ENCODE peak calls at places on chromosomes 1 and 21, in ten cellular contexts. O is body of pancreas; G is AG09309; E is breast epithelium; L is BJ; Z is heart right ventricle; J is CD8-positive, alpha-beta T cell; K is fibroblast of lung; W is choroid plexus epithelial cell; D is dorsolateral prefrontal cortex. S is an unnamed sample.

GRCh38 chr1:56966698-56966999 is 834 bp upstream of the C8B start:
- DNase-seq in G (no peak), Z (no peak), L (no peak), O (no peak), E (no peak), J (no peak), K (no peak), D (no peak), W (no peak), S (no peak)

GRCh38 chr1:67682659-67683197 is 2.3 kb upstream of the GADD45A start:
- DNase-seq in D (no peak), Z (no peak), J (no peak), L (peak; percentile 85), G (peak; percentile 71), K (peak; percentile 96), E (no peak), W (peak; percentile 91), O (no peak), S (peak; percentile 73)

GRCh38 chr1:43135857-43136781 is 36.0 kb downstream of the EBNA1BP2 start:
- DNase-seq in K (no peak), Z (no peak), O (no peak), W (no peak), E (no peak), G (no peak), D (no peak), J (no peak), L (no peak), S (no peak)

GRCh38 chr1:23657659-23658275 is 33.8 kb upstream of the RPL11 start:
- DNase-seq in E (no peak), J (peak; percentile 41), L (no peak), O (peak; percentile 68), W (peak; percentile 63), K (peak; percentile 23), G (no peak), Z (peak; percentile 34), D (no peak), S (no peak)

GRCh38 chr1:34761776-34762307 is 2.3 kb downstream of the GJB4 start:
- DNase-seq in D (no peak), L (no peak), O (no peak), E (no peak), G (no peak), J (no peak), K (no peak), W (no peak), Z (no peak), S (no peak)

GRCh38 chr1:163315773-163316374 is 5.9 kb upstream of the NUF2 start:
- DNase-seq in Z (peak; percentile 25), J (peak; percentile 47), E (no peak), W (peak; percentile 73), L (no peak), K (peak; percentile 42), D (no peak), O (peak; percentile 20), G (peak; percentile 11), S (no peak)

GRCh38 chr1:67791686-67792475 is 41.4 kb downstream of the GNG12 start:
- DNase-seq in O (no peak), K (peak; percentile 98), E (no peak), Z (no peak), G (peak; percentile 88), D (no peak), J (no peak), L (peak; percentile 83), W (peak; percentile 93), S (peak; percentile 91)

GRCh38 chr1:27872802-27873665 is 690 bp downstream of the THEMIS2 start:
- DNase-seq in Z (no peak), W (peak; percentile 27), J (peak; percentile 38), D (no peak), O (no peak), L (no peak), G (no peak), E (no peak), K (peak; percentile 39), S (no peak)

GRCh38 chr1:21325231-21325718 is 35.0 kb upstream of the ECE1 start:
- DNase-seq in G (no peak), L (no peak), Z (no peak), D (no peak), E (no peak), W (no peak), K (no peak), O (no peak), J (peak; percentile 23), S (no peak)

DNA sequence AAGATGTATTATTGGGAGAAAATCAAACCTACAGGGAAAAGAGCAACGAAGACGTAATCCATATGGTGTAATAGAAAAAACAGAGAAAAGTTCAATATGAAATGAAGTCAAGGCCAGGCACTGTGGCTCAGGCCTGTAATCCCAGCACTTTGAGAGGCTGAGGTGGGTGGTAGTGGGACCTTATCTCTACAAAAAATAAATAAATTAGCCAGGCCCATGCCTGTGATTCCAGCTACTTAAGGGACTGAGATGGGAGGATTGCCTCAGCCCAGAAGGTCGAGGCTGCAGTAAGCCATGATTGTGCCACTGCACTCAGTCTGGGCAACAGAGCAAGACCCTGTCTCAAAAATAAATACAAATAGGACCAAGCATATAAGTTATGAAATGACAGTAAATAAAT is 11.4 kb downstream of the DESI2 start:
- DNase-seq in E (no peak), O (no peak), Z (no peak), D (no peak), W (no peak), J (no peak), K (no peak), G (no peak), L (no peak), S (no peak)
- TF ChIP-seq CTCF in E (no peak), O (no peak), Z (no peak), D (no peak), W (no peak), J (no peak), K (no peak), G (no peak), L (no peak), S (no peak)

DNA sequence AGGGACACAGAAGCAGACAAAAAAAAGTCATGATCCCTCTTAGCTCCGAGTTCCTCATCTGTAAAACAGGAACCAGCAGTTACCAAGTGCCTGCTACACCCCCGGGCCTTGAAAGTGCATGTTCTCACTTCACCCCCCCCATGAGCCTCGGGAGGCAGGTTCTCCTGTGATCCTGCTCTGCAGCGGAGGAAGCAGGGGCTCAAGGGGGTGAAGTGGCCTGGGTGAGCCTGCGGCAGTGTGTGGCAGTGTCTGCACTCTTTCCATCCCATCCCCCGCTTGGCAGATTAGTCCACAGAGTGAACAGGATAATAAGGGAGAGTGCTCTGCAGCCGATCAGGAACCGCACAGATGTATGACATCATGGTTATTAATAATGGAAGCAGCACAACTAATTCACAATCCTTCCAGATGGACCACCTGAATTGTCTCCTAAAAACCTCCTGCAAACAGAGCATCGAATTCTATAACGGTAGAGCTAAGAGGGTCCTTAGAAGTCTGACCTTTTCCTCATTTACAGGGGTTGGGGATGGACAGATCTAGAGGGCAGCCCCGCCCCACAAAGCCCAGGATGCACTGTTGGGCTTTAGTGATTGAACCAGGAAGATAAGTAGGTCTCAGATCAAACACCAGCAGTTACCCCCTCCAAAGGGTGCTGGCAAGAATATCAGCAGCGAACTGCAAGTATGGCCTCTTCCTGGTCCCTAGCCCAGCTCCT is 174.1 kb upstream of the EDN2 start:
- DNase-seq in W (no peak), K (no peak), J (no peak), L (no peak), D (no peak), O (no peak), G (no peak), Z (no peak), E (peak; percentile 40), S (no peak)
- H3K4me3 ChIP-seq in W (no peak overlapping the region), K (no peak overlapping the region), J (no peak overlapping the region), L (no peak overlapping the region), D (no peak overlapping the region), O (no peak overlapping the region), G (no peak overlapping the region), Z (no peak overlapping the region), E (no peak overlapping the region), S (no peak overlapping the region)

DNA sequence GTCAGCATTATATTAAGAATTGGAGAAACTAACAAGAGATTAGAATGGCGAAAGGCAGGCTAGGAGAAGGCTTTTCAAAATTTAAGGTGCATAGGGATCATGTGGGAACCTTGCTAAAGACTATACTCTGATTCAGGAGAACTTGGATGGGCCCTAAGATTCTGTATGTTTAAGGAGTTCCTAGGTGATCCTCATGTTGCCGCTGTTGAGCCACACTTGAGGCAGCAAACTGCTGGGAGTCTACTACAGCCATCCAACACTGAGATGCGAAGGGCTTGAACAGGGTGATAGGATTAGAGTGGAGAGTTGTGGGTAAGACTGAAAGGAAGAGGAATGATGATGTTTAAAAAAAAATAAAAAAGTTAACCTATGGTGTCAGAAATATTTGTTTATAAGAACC is 1013.2 kb downstream of the MRPL39 start:
- DNase-seq in O (no peak), L (no peak), K (no peak), G (no peak), J (no peak), Z (no peak), D (no peak), E (no peak), W (no peak), S (no peak)
- TF ChIP-seq CTCF in O (no peak), L (no peak), K (no peak), G (no peak), J (no peak), Z (no peak), D (no peak), E (no peak), W (no peak), S (no peak)

GRCh38 chr1:1926886-1927660 is 8.0 kb upstream of the TMEM52 start:
- DNase-seq in D (no peak), J (no peak), W (no peak), Z (no peak), G (no peak), K (no peak), L (no peak), E (no peak), O (no peak), S (no peak)

GRCh38 chr1:1925437-1926345 is 6.6 kb upstream of the TMEM52 start:
- DNase-seq in L (no peak), E (no peak), O (no peak), G (no peak), W (no peak), J (no peak), Z (no peak), K (no peak), D (no peak), S (no peak)

GRCh38 chr1:1924849-1925248 is 5.8 kb upstream of the TMEM52 start:
- DNase-seq in D (no peak), J (no peak), O (no peak), K (no peak), G (no peak), E (no peak), L (no peak), Z (no peak), W (no peak), S (no peak)

GRCh38 chr1:1927751-1928150 is 8.7 kb upstream of the TMEM52 start:
- DNase-seq in D (no peak), Z (no peak), J (no peak), W (no peak), E (no peak), G (no peak), K (no peak), O (peak; percentile 39), L (no peak), S (no peak)

DNA sequence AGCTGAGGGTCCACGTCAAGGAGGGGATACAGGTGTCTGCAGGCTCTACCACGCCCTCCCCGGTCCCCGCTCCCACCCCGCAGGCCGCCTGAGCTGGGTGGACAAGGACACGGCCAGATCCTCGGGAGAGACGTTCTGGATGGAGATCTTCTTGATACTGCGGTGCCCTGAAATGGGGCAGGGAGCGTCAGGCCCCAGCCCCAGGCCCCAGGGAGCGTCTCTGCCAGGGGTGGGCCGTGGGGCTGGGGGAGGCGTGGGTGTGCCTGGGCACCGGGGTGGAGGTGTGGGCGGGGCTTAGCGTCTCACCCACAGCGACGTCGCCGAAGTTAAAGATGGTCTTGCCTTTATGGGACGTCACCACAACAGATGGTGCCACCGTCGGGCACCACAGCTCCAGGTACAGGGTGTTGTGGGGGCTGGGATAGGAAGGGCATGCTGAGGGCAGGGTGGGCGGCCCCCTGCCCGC is 7.3 kb upstream of the TMEM52 start:
- DNase-seq in E (no peak), K (no peak), O (no peak), D (no peak), L (no peak), G (no peak), J (no peak), W (no peak), Z (no peak), S (no peak)
- H3K4me3 ChIP-seq in E (no peak overlapping the region), K (no peak overlapping the region), O (no peak overlapping the region), D (no peak overlapping the region), L (no peak overlapping the region), G (no peak overlapping the region), J (no peak overlapping the region), W (no peak overlapping the region), Z (no peak overlapping the region), S (no peak overlapping the region)

S was measured in AG04449.